ENCODE peak calls at places on chromosomes 5 and 9, in seven cellular contexts. W is suprapubic skin, E is GM10248, K is choroid plexus epithelial cell, J is Calu3, L is esophagus muscularis mucosa, Z is heart right ventricle. D is an unnamed sample.

GRCh38 chr5:9313751-9314150 is 232.1 kb downstream of the SEMA5A start:
- DNase-seq in W (no peak), E (no peak), K (no peak), J (no peak), L (no peak), Z (no peak), D (no peak)

GRCh38 chr5:165881259-165881658 is 2375.8 kb downstream of the MAT2B start:
- DNase-seq in W (no peak), E (no peak), K (no peak), J (peak), L (no peak), Z (no peak), D (no peak)

GRCh38 chr5:172671091-172671490 is 30.0 kb downstream of the NEURL1B start:
- DNase-seq in W (no peak), E (no peak), K (no peak), J (no peak), L (no peak), Z (no peak), D (no peak)

GRCh38 chr5:181255836-181256578 is 4.9 kb downstream of the TRIM52 start:
- DNase-seq in W (peak), E (no peak), K (peak), J (no peak), L (no peak), Z (no peak), D (no peak)

GRCh38 chr5:76294573-76294972 is 108.5 kb upstream of the IQGAP2 start:
- DNase-seq in W (no peak), E (no peak), K (peak), J (no peak), L (no peak), Z (no peak), D (peak)

GRCh38 chr5:77607324-77607723 is 31.2 kb downstream of the OTP start:
- DNase-seq in W (no peak), E (no peak), K (no peak), J (no peak), L (no peak), Z (no peak), D (no peak)

GRCh38 chr9:106502930-106503329 is 360.0 kb upstream of the ZNF462 start:
- DNase-seq in W (no peak), E (no peak), K (no peak), J (no peak), L (peak), Z (no peak), D (no peak)

GRCh38 chr9:87455407-87455806 is 42.3 kb upstream of the DAPK1 start:
- DNase-seq in W (no peak), E (no peak), K (no peak), J (no peak), L (no peak), Z (no peak), D (no peak)

GRCh38 chr5:79707535-79707934 is 17.9 kb downstream of the CMYA5 start:
- DNase-seq in W (no peak), E (no peak), K (no peak), J (no peak), L (no peak), Z (no peak), D (no peak)

GRCh38 chr5:30099634-30100033 is 1093.9 kb upstream of the CDH6 start:
- DNase-seq in W (no peak), E (no peak), K (peak), J (no peak), L (no peak), Z (no peak), D (no peak)

GRCh38 chr9:16247188-16247875 is 623.1 kb downstream of the BNC2 start:
- DNase-seq in W (no peak), E (no peak), K (no peak), J (no peak), L (no peak), Z (no peak), D (no peak)

GRCh38 chr9:88721028-88721427 is 186.1 kb downstream of the NXNL2 start:
- DNase-seq in W (no peak), E (no peak), K (no peak), J (no peak), L (no peak), Z (no peak), D (no peak)

GRCh38 chr5:154583545-154584168 is 105.6 kb upstream of the HAND1 start:
- DNase-seq in W (no peak), E (no peak), K (no peak), J (peak), L (no peak), Z (no peak), D (no peak)

GRCh38 chr9:104923289-104923688 is 4.7 kb downstream of the ABCA1 start:
- DNase-seq in W (no peak), E (no peak), K (peak), J (no peak), L (no peak), Z (no peak), D (no peak)

DNA sequence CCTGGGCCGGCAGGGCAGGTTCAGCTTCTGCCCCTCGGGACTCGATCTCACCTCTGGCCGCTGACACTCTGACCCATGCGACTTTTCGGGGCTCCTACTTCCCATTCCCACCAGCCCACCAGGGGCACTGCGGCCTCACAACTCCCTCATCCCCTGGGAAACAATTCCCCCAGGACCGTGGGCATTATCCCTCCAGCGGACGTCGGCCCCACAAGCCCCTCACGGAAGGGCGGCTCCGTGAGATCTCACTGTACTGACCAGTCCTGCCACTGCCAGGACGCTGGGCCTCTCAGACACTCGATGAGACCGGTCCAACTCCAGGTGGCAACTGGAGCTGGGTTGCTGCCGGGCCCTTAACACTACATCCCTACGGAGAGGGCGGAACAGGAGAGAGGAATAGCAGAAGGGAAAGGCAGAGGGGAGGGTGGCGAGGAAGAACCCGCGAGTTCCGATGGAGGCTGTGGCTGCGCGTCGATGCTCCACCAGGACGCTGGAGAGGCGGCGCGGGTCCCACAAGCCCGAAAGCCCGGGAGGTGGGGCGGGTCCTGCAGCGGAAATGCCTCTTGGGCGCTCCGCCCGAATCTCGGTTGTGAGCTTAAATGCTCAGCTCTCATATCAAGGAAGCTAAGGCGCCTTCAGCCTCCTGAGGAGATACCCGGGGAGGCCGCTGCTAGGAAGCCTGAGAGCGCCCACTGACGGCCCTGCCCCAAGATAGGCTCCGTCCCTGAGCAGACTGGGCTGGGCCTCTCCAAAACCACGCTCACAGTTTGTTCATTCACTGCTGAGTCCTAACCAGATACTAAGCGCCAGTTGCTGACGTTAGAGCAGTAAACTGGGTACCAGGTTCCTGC is 36.3 kb downstream of the VCP start:
- DNase-seq in W (peak), E (peak), K (peak), J (no peak), L (no peak), Z (peak), D (no peak)
- TF ChIP-seq CTCF in W (no peak), E (no peak), K (peak), J (no peak), L (no peak), Z (no peak), D (no peak)

GRCh38 chr5:97101189-97101910 is 41.1 kb downstream of the LIX1 start:
- DNase-seq in W (no peak), E (no peak), K (peak), J (no peak), L (peak), Z (no peak), D (no peak)

GRCh38 chr5:97111004-97111403 is 31.4 kb downstream of the LIX1 start:
- DNase-seq in W (no peak), E (no peak), K (no peak), J (no peak), L (peak), Z (no peak), D (no peak)

GRCh38 chr5:97107266-97107665 is 35.1 kb downstream of the LIX1 start:
- DNase-seq in W (no peak), E (no peak), K (no peak), J (no peak), L (peak), Z (no peak), D (no peak)

GRCh38 chr5:97102010-97102470 is 40.4 kb downstream of the LIX1 start:
- DNase-seq in W (no peak), E (no peak), K (peak), J (no peak), L (peak), Z (no peak), D (no peak)

DNA sequence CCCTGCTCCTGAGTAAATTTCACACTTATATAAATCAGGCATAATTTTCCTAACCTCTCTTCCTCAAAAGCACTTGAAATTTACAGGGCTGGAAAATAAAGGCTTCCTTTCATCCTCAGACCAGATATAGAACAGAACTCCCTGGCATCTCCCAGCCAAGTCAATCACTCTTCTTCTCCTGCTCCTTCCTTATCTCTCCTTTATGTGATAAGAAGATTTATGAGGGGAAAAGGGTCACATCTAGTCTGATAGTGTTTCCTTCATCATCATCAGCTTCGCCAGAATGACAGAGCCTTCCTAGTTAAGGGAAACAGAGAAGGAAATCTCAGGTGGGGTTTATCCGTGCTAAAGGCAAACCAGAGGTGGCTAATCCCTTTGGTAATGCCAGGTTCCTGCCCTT is 36.2 kb downstream of the LIX1 start:
- DNase-seq in W (no peak), E (no peak), K (no peak), J (no peak), L (peak), Z (no peak), D (no peak)
- TF ChIP-seq CTCF in W (no peak), E (no peak), K (no peak), J (no peak), L (no peak), Z (no peak), D (no peak)

GRCh38 chr9:97638666-97639065 is 5.0 kb downstream of the NCBP1 start:
- DNase-seq in W (no peak), E (no peak), K (no peak), J (no peak), L (no peak), Z (no peak), D (no peak)
- TF ChIP-seq CTCF in W (no peak), E (no peak), K (peak), J (no peak), L (no peak), Z (no peak), D (no peak)

DNA sequence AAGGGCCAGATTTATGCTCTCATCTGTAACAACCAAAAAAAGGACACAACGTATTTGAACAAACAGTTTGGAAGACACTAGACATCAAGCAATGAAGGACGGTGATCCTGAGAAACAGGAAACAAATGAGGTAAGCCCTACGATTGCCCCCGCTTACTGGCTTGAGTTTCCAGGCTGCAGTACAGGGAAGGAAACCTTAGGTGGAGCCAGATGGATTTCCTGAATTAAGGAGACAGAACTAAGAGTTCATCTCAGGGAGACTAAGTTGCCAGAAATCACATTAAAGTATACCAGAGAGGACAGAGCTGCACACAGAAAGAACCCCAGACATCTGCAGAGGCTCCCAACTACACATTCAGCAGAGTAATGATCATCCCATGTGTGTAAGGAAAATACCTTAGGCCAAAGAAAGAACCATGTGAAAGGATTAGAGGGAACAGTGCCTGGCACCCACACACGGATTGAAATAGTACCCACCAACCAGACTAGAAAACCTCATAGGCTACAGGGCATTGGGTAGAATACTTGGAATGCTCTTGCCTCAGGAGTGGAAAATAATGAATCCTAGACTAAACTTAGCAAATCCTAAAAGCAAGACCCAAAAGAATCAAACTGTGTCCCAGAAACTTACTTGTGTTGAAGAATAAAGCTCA is 99.3 kb upstream of the NIPBL start:
- DNase-seq in W (no peak), E (no peak), K (peak), J (peak), L (no peak), Z (peak), D (no peak)
- TF ChIP-seq CTCF in W (no peak), E (peak), K (peak), J (peak), L (peak), Z (peak), D (no peak)

DNA sequence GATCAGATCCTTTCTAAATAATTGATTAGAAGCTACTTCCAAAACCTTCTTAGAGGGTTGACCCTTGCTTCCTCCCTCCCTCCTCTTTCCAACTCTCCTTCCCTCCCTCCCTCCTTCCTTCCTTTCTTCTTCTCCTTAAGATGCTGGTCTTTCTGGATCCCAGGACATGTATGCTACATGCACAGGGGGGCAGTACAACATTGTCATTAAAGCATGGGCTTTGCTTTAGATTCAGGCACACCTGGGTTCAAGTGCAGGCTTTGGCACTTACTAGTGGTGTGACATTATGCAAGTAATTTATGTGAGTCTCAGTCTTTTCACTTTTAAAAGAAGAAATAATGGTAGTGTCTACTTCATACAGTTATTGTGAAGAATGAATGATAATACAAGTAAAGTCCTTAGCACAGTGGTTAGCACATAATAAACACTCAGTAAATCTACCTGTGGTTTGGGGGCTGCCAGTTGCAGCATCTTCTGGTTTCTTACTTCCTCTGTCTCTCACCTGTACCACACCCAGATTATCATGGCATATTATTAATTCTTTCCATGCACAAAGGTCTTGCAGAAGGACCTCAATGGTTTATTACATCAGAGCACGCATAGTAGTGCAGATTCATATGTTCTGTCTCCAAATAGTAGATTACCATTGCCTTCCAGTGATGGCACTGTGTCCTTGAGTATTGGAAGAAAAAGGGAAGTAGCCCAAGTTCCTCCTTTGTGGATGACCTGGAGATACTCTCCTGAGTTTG is 154.1 kb downstream of the ARHGAP26 start:
- DNase-seq in W (no peak), E (peak), K (peak), J (no peak), L (no peak), Z (no peak), D (no peak)
- TF ChIP-seq CTCF in W (no peak), E (peak), K (peak), J (no peak), L (no peak), Z (no peak), D (no peak)

DNA sequence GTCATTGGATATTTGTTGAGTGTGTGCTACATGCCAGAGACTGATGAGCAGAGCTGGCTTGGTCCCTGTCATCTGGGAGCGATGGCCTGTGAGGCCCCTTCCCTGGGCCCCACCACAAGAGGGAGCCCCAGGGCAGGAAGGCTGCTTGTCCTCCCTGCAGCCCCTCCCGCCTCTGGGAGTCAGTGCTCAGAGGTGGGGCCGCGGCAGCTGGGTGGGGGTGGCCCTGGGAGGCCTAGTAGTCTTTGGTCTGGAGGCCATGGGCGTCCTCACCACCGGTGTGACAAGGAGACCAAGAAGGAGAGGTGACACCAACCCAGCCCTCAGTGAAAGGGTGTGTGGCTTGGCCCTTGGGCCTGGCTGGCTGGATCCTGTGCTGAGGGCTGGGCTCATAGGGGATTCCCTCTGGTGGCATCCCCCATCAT is 166.4 kb downstream of the GAPVD1 start:
- DNase-seq in W (no peak), E (peak), K (peak), J (peak), L (no peak), Z (no peak), D (no peak)
- TF ChIP-seq CTCF in W (no peak), E (peak), K (peak), J (peak), L (peak), Z (peak), D (no peak)

GRCh38 chr5:53917095-53917494 is 356.7 kb downstream of the NDUFS4 start:
- DNase-seq in W (no peak), E (no peak), K (peak), J (no peak), L (no peak), Z (no peak), D (no peak)
- TF ChIP-seq CTCF in W (no peak), E (no peak), K (peak), J (no peak), L (no peak), Z (no peak), D (no peak)

GRCh38 chr9:111413996-111414395 is 70.2 kb downstream of the ECPAS start:
- DNase-seq in W (no peak), E (no peak), K (no peak), J (no peak), L (no peak), Z (no peak), D (no peak)

GRCh38 chr9:111411266-111411665 is 72.9 kb downstream of the ECPAS start:
- DNase-seq in W (no peak), E (no peak), K (no peak), J (no peak), L (no peak), Z (no peak), D (no peak)

GRCh38 chr9:111407813-111408212 is 76.4 kb downstream of the ECPAS start:
- DNase-seq in W (no peak), E (no peak), K (no peak), J (no peak), L (no peak), Z (no peak), D (no peak)

GRCh38 chr9:111414406-111414805 is 69.8 kb downstream of the ECPAS start:
- DNase-seq in W (no peak), E (no peak), K (no peak), J (no peak), L (no peak), Z (no peak), D (no peak)

GRCh38 chr9:111412280-111412679 is 71.9 kb downstream of the ECPAS start:
- DNase-seq in W (no peak), E (no peak), K (no peak), J (no peak), L (no peak), Z (no peak), D (no peak)
- TF ChIP-seq CTCF in W (no peak), E (no peak), K (peak), J (no peak), L (no peak), Z (no peak), D (no peak)